ENCODE peak calls at places on chromosomes 1 and 21, in eight cellular contexts. One of them, this sample, is unnamed. For H3K27me3, the result is how much of the 10 kb centered on the place peaks cover.

GRCh38 chr1:182147136-182147815 is 85.8 kb upstream of the ZNF648 start:
- DNase-seq in cardiac muscle cell: no peak
- DNase-seq in NT2/D1: no peak
- DNase-seq in bronchial epithelial cell: peak
- DNase-seq in colonic mucosa: no peak
- DNase-seq in CD4-positive, alpha-beta T cell: no peak
- DNase-seq in AG04450: no peak
- DNase-seq in adrenal gland: no peak
- DNase-seq in this sample: peak

GRCh38 chr1:26541816-26542711 is 12.5 kb downstream of the RPS6KA1 start:
- DNase-seq in cardiac muscle cell: peak
- DNase-seq in NT2/D1: peak
- DNase-seq in bronchial epithelial cell: peak
- DNase-seq in colonic mucosa: peak
- DNase-seq in CD4-positive, alpha-beta T cell: peak
- DNase-seq in AG04450: peak
- DNase-seq in adrenal gland: peak
- DNase-seq in this sample: peak

GRCh38 chr1:154176341-154176740 is 15.6 kb downstream of the TPM3 start:
- DNase-seq in cardiac muscle cell: no peak
- DNase-seq in NT2/D1: no peak
- DNase-seq in bronchial epithelial cell: peak
- DNase-seq in colonic mucosa: peak
- DNase-seq in CD4-positive, alpha-beta T cell: no peak
- DNase-seq in AG04450: peak
- DNase-seq in adrenal gland: peak
- DNase-seq in this sample: no peak

GRCh38 chr1:29624320-29624719 is 388.0 kb downstream of the PTPRU start:
- DNase-seq in cardiac muscle cell: no peak
- DNase-seq in NT2/D1: no peak
- DNase-seq in bronchial epithelial cell: no peak
- DNase-seq in colonic mucosa: no peak
- DNase-seq in CD4-positive, alpha-beta T cell: no peak
- DNase-seq in AG04450: no peak
- DNase-seq in adrenal gland: no peak
- DNase-seq in this sample: no peak

GRCh38 chr1:23169727-23170335 is 1.2 kb upstream of the LUZP1 start:
- DNase-seq in cardiac muscle cell: no peak
- DNase-seq in NT2/D1: no peak
- DNase-seq in bronchial epithelial cell: peak
- DNase-seq in colonic mucosa: peak
- DNase-seq in CD4-positive, alpha-beta T cell: no peak
- DNase-seq in AG04450: no peak
- DNase-seq in adrenal gland: peak
- DNase-seq in this sample: no peak

GRCh38 chr1:43666608-43667007 is 16.7 kb downstream of the KDM4A start:
- DNase-seq in cardiac muscle cell: no peak
- DNase-seq in NT2/D1: no peak
- DNase-seq in bronchial epithelial cell: peak
- DNase-seq in colonic mucosa: no peak
- DNase-seq in CD4-positive, alpha-beta T cell: no peak
- DNase-seq in AG04450: no peak
- DNase-seq in adrenal gland: no peak
- DNase-seq in this sample: no peak

GRCh38 chr1:106226550-106226949 is 829.9 kb upstream of the PRMT6 start:
- DNase-seq in cardiac muscle cell: no peak
- DNase-seq in NT2/D1: no peak
- DNase-seq in bronchial epithelial cell: no peak
- DNase-seq in colonic mucosa: no peak
- DNase-seq in CD4-positive, alpha-beta T cell: no peak
- DNase-seq in AG04450: no peak
- DNase-seq in adrenal gland: no peak
- DNase-seq in this sample: no peak

GRCh38 chr1:174022080-174022975 is at the start of gene RC3H1:
- DNase-seq in cardiac muscle cell: peak
- DNase-seq in NT2/D1: peak
- DNase-seq in bronchial epithelial cell: peak
- DNase-seq in colonic mucosa: peak
- DNase-seq in CD4-positive, alpha-beta T cell: peak
- DNase-seq in AG04450: no peak
- DNase-seq in adrenal gland: peak
- DNase-seq in this sample: peak

GRCh38 chr1:113809651-113810602 is 2.3 kb downstream of the RSBN1 start:
- DNase-seq in cardiac muscle cell: no peak
- DNase-seq in NT2/D1: no peak
- DNase-seq in bronchial epithelial cell: no peak
- DNase-seq in colonic mucosa: peak
- DNase-seq in CD4-positive, alpha-beta T cell: no peak
- DNase-seq in AG04450: no peak
- DNase-seq in adrenal gland: peak
- DNase-seq in this sample: no peak

GRCh38 chr21:44487831-44488230 is 32.5 kb downstream of the LRRC3 start:
- DNase-seq in cardiac muscle cell: no peak
- DNase-seq in NT2/D1: peak
- DNase-seq in bronchial epithelial cell: no peak
- DNase-seq in colonic mucosa: no peak
- DNase-seq in CD4-positive, alpha-beta T cell: peak
- DNase-seq in AG04450: no peak
- DNase-seq in adrenal gland: no peak
- DNase-seq in this sample: no peak

DNA sequence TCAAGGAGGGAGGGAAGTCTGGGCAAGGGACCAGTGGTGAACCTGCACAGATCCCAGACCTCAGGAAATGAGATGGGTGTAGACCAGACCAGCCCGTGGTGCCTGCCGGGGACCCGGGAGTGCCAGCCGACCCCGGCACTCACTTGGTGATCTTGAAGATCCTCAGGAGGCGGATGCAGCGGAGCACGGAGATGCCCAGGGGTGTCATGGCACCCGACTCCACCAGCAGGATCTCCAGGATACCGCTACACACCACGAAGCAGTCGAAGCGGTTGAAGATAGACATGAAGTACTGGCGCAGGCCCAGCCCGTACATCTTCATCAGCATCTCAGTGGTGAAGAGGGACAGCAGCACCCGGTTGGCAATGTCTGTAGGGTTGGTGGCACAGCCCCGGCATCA is 34.5 kb downstream of the CACNA1S start:
- DNase-seq in cardiac muscle cell: no peak
- DNase-seq in NT2/D1: no peak
- DNase-seq in bronchial epithelial cell: no peak
- DNase-seq in colonic mucosa: no peak
- DNase-seq in CD4-positive, alpha-beta T cell: no peak
- DNase-seq in AG04450: no peak
- DNase-seq in adrenal gland: no peak
- DNase-seq in this sample: no peak
- H3K27me3 ChIP-seq in cardiac muscle cell: under half
- H3K27me3 ChIP-seq in NT2/D1: under half
- H3K27me3 ChIP-seq in bronchial epithelial cell: under half
- H3K27me3 ChIP-seq in colonic mucosa: under half
- H3K27me3 ChIP-seq in CD4-positive, alpha-beta T cell: under half
- H3K27me3 ChIP-seq in AG04450: under half
- H3K27me3 ChIP-seq in adrenal gland: under half
- H3K27me3 ChIP-seq in this sample: under half

DNA sequence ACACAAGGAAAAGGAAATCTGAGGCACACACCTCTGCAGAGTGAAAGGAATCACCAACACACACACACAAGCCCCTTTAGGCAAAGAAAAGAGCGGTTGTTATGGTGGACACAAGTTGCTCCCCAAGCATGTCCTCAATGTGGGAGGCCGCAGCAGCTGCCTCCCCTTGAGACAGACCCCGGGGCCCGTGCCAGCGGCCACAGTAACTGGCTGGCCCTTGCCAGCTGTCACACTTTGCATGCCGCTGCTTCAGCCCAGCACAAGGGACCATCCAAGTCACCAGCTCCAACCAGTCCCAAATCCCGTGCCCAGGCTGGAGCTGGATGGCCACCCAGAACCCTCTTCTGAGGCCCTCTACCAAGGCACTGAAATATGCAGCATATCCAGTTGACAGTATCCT is 2.9 kb upstream of the OLIG1 start:
- DNase-seq in cardiac muscle cell: no peak
- DNase-seq in NT2/D1: no peak
- DNase-seq in bronchial epithelial cell: no peak
- DNase-seq in colonic mucosa: no peak
- DNase-seq in CD4-positive, alpha-beta T cell: no peak
- DNase-seq in AG04450: no peak
- DNase-seq in adrenal gland: no peak
- DNase-seq in this sample: no peak
- H3K27me3 ChIP-seq in cardiac muscle cell: half or more
- H3K27me3 ChIP-seq in NT2/D1: half or more
- H3K27me3 ChIP-seq in bronchial epithelial cell: under half
- H3K27me3 ChIP-seq in colonic mucosa: under half
- H3K27me3 ChIP-seq in CD4-positive, alpha-beta T cell: half or more
- H3K27me3 ChIP-seq in AG04450: half or more
- H3K27me3 ChIP-seq in adrenal gland: half or more
- H3K27me3 ChIP-seq in this sample: under half

GRCh38 chr21:43353282-43354010 is 73.5 kb downstream of the SIK1 start:
- DNase-seq in cardiac muscle cell: no peak
- DNase-seq in NT2/D1: no peak
- DNase-seq in bronchial epithelial cell: no peak
- DNase-seq in colonic mucosa: no peak
- DNase-seq in CD4-positive, alpha-beta T cell: no peak
- DNase-seq in AG04450: no peak
- DNase-seq in adrenal gland: no peak
- DNase-seq in this sample: no peak
- H3K27me3 ChIP-seq in cardiac muscle cell: under half
- H3K27me3 ChIP-seq in NT2/D1: under half
- H3K27me3 ChIP-seq in bronchial epithelial cell: under half
- H3K27me3 ChIP-seq in colonic mucosa: under half
- H3K27me3 ChIP-seq in CD4-positive, alpha-beta T cell: under half
- H3K27me3 ChIP-seq in AG04450: under half
- H3K27me3 ChIP-seq in adrenal gland: under half
- H3K27me3 ChIP-seq in this sample: under half

DNA sequence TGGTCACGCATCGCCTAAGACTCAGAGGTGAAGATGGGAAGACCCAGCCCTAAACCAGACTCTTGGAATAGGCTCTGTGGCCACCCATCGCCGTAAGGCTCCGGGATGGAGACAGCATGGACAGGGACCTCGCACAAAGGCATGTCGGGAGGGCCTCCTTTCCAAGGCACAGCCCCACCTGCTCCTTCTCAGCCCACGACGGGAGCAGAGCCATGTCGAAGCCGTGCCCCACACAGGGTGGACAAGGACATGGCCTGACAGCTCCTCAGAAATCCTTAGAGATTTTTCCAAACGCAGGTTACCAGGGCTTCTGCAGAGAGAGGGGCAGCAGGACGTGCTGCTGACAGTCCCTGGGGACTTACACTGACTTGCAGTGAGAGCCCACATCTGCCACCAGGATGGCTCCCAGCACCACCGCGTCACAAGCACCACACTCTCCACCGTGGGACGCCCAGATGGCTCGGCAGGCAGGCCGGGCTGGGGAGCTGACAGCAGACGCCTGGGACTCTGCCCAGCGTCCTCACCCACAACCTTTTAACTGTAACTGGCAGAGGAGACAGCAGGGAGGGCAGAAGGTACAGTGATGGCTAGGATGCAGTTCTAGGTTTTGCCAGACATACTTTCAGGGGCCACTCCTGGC is 12.0 kb downstream of the SSU72 start:
- DNase-seq in cardiac muscle cell: no peak
- DNase-seq in NT2/D1: no peak
- DNase-seq in bronchial epithelial cell: no peak
- DNase-seq in colonic mucosa: no peak
- DNase-seq in CD4-positive, alpha-beta T cell: no peak
- DNase-seq in AG04450: no peak
- DNase-seq in adrenal gland: no peak
- DNase-seq in this sample: no peak
- H3K27me3 ChIP-seq in cardiac muscle cell: under half
- H3K27me3 ChIP-seq in NT2/D1: under half
- H3K27me3 ChIP-seq in bronchial epithelial cell: under half
- H3K27me3 ChIP-seq in colonic mucosa: under half
- H3K27me3 ChIP-seq in CD4-positive, alpha-beta T cell: under half
- H3K27me3 ChIP-seq in AG04450: under half
- H3K27me3 ChIP-seq in adrenal gland: under half
- H3K27me3 ChIP-seq in this sample: under half

GRCh38 chr1:10787274-10787673 is 9.2 kb downstream of the CASZ1 start:
- DNase-seq in cardiac muscle cell: no peak
- DNase-seq in NT2/D1: no peak
- DNase-seq in bronchial epithelial cell: no peak
- DNase-seq in colonic mucosa: no peak
- DNase-seq in CD4-positive, alpha-beta T cell: no peak
- DNase-seq in AG04450: no peak
- DNase-seq in adrenal gland: no peak
- DNase-seq in this sample: no peak

GRCh38 chr1:10788592-10789006 is 7.8 kb downstream of the CASZ1 start:
- DNase-seq in cardiac muscle cell: peak
- DNase-seq in NT2/D1: no peak
- DNase-seq in bronchial epithelial cell: no peak
- DNase-seq in colonic mucosa: no peak
- DNase-seq in CD4-positive, alpha-beta T cell: no peak
- DNase-seq in AG04450: no peak
- DNase-seq in adrenal gland: peak
- DNase-seq in this sample: peak

GRCh38 chr1:10785855-10786638 is 10.4 kb downstream of the CASZ1 start:
- DNase-seq in cardiac muscle cell: peak
- DNase-seq in NT2/D1: no peak
- DNase-seq in bronchial epithelial cell: no peak
- DNase-seq in colonic mucosa: no peak
- DNase-seq in CD4-positive, alpha-beta T cell: no peak
- DNase-seq in AG04450: no peak
- DNase-seq in adrenal gland: no peak
- DNase-seq in this sample: no peak

GRCh38 chr1:10782491-10783244 is 13.8 kb downstream of the CASZ1 start:
- DNase-seq in cardiac muscle cell: no peak
- DNase-seq in NT2/D1: no peak
- DNase-seq in bronchial epithelial cell: no peak
- DNase-seq in colonic mucosa: no peak
- DNase-seq in CD4-positive, alpha-beta T cell: no peak
- DNase-seq in AG04450: no peak
- DNase-seq in adrenal gland: no peak
- DNase-seq in this sample: no peak

DNA sequence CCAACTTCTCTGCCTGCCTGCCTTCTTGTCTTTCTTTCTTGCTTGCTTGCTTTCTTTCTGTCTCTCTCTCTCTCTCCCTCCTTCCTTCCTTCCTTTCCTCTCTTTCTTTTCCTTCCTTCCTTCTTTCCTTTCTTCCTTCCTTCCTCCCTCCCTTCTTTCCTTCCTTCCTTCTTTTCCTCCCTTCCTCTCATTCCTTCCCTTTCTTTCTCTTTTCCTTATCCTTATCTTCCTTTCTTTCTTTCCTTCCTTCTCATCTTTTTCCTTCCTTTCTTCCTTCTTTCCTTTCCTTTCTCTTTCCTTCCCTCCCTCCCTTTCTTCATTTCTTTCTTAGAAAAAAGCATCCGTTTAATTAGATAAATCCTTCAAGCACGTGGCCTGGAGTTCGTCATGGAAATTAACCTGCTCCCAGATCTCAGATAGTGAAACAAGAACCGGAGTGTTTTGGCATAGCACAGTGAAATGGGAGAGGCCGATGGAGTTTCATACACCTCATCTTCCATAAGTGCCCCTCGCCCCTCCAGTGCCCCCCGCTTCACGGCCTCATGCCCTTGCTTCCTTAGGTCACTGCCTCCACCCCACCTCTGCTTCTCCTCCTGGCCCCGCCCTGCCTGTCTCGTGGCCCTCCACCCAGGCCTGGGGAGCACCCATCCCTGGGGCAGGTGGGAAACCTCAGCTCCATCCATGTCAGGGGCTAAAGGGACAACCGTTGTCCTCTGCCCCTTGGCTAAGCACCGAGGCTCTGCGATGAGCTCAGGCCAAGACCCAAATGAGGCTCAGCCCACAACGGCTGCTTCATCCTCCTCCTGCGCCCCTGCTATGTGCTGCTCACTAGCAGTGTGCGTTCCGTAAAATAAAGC is 11.2 kb downstream of the CASZ1 start:
- DNase-seq in cardiac muscle cell: no peak
- DNase-seq in NT2/D1: no peak
- DNase-seq in bronchial epithelial cell: no peak
- DNase-seq in colonic mucosa: no peak
- DNase-seq in CD4-positive, alpha-beta T cell: no peak
- DNase-seq in AG04450: no peak
- DNase-seq in adrenal gland: no peak
- DNase-seq in this sample: peak
- H3K27me3 ChIP-seq in cardiac muscle cell: under half
- H3K27me3 ChIP-seq in NT2/D1: under half
- H3K27me3 ChIP-seq in bronchial epithelial cell: under half
- H3K27me3 ChIP-seq in colonic mucosa: under half
- H3K27me3 ChIP-seq in CD4-positive, alpha-beta T cell: under half
- H3K27me3 ChIP-seq in AG04450: half or more
- H3K27me3 ChIP-seq in adrenal gland: under half
- H3K27me3 ChIP-seq in this sample: under half

This sample was measured in stomach.